ENCODE peak calls at places on chromosomes 3 and 15, in ten cellular contexts. N, E, C, J, H, F, S, R, W and Z are unnamed samples.

GRCh38 chr3:30453364-30454039 is 152.9 kb upstream of the TGFBR2 start:
- ATAC-seq in N (no peak), E (no peak), C (no peak), J (no peak), H (peak), F (no peak), S (no peak), R (no peak), W (peak), Z (no peak)

GRCh38 chr3:128875556-128876120 is 3.8 kb upstream of the ACAD9 start:
- ATAC-seq in N (peak), E (peak), C (peak), J (no peak), H (peak), F (no peak), S (peak), R (no peak), W (no peak), Z (no peak)

GRCh38 chr3:194043516-194043915 is 92.4 kb upstream of the HES1 start:
- ATAC-seq in N (no peak), E (no peak), C (no peak), J (no peak), H (no peak), F (no peak), S (no peak), R (no peak), W (no peak), Z (no peak)

GRCh38 chr15:58520464-58520863 is 88.7 kb downstream of the LIPC start:
- ATAC-seq in N (no peak), E (no peak), C (no peak), J (no peak), H (no peak), F (no peak), S (no peak), R (no peak), W (no peak), Z (no peak)

GRCh38 chr3:152380048-152380447 is 111.3 kb downstream of the MBNL1 start:
- ATAC-seq in N (no peak), E (no peak), C (no peak), J (no peak), H (no peak), F (no peak), S (no peak), R (no peak), W (no peak), Z (no peak)

GRCh38 chr15:92277776-92278175 is 115.9 kb upstream of the ST8SIA2 start:
- ATAC-seq in N (peak), E (no peak), C (no peak), J (no peak), H (peak), F (peak), S (no peak), R (no peak), W (no peak), Z (no peak)

GRCh38 chr3:95615592-95616310 is 1198.6 kb upstream of the EPHA6 start:
- ATAC-seq in N (no peak), E (no peak), C (no peak), J (no peak), H (no peak), F (no peak), S (no peak), R (no peak), W (no peak), Z (no peak)

GRCh38 chr3:49076627-49077026 is 17.2 kb downstream of the QRICH1 start:
- ATAC-seq in N (no peak), E (no peak), C (no peak), J (no peak), H (no peak), F (no peak), S (no peak), R (no peak), W (no peak), Z (no peak)

GRCh38 chr15:38868326-38869114 is 303.9 kb upstream of the RASGRP1 start:
- ATAC-seq in N (no peak), E (no peak), C (no peak), J (peak), H (no peak), F (peak), S (no peak), R (no peak), W (no peak), Z (peak)

GRCh38 chr3:117898722-117899121 is 1135.9 kb downstream of the IGSF11 start:
- ATAC-seq in N (peak), E (no peak), C (no peak), J (no peak), H (no peak), F (no peak), S (no peak), R (no peak), W (no peak), Z (no peak)

GRCh38 chr3:24390169-24390821 is 104.4 kb downstream of the THRB start:
- ATAC-seq in N (no peak), E (no peak), C (no peak), J (no peak), H (no peak), F (no peak), S (no peak), R (no peak), W (no peak), Z (no peak)

GRCh38 chr15:70876683-70877082 is 15.6 kb downstream of the THAP10 start:
- ATAC-seq in N (no peak), E (no peak), C (no peak), J (no peak), H (no peak), F (no peak), S (no peak), R (no peak), W (no peak), Z (no peak)

GRCh38 chr15:41780266-41780665 is 6.0 kb downstream of the MAPKBP1 start:
- ATAC-seq in N (no peak), E (no peak), C (no peak), J (no peak), H (no peak), F (peak), S (no peak), R (no peak), W (no peak), Z (no peak)

GRCh38 chr15:100516592-100517489 is 11.9 kb downstream of the CERS3 start:
- ATAC-seq in N (no peak), E (no peak), C (no peak), J (no peak), H (peak), F (no peak), S (no peak), R (no peak), W (no peak), Z (peak)

GRCh38 chr3:120028271-120029047 is 65.8 kb downstream of the GSK3B start:
- ATAC-seq in N (peak), E (no peak), C (no peak), J (no peak), H (peak), F (no peak), S (no peak), R (no peak), W (peak), Z (no peak)

GRCh38 chr3:139657936-139658335 is 19.8 kb downstream of the NMNAT3 start:
- ATAC-seq in N (no peak), E (no peak), C (no peak), J (no peak), H (no peak), F (no peak), S (no peak), R (no peak), W (no peak), Z (no peak)

GRCh38 chr15:74850398-74850797 is 7.4 kb upstream of the ULK3 start:
- ATAC-seq in N (no peak), E (no peak), C (no peak), J (no peak), H (no peak), F (no peak), S (no peak), R (no peak), W (no peak), Z (no peak)

GRCh38 chr3:50551293-50552057 is 16.1 kb downstream of the C3orf18 start:
- ATAC-seq in N (no peak), E (no peak), C (peak), J (no peak), H (no peak), F (no peak), S (no peak), R (no peak), W (no peak), Z (no peak)

GRCh38 chr15:95616306-95616705 is 714.2 kb upstream of the NR2F2 start:
- ATAC-seq in N (no peak), E (no peak), C (no peak), J (no peak), H (no peak), F (no peak), S (no peak), R (no peak), W (no peak), Z (no peak)

GRCh38 chr3:53863127-53863526 is 16.8 kb downstream of the IL17RB start:
- ATAC-seq in N (no peak), E (no peak), C (no peak), J (no peak), H (no peak), F (no peak), S (no peak), R (no peak), W (no peak), Z (no peak)

GRCh38 chr3:17928502-17929145 is 186.2 kb upstream of the TBC1D5 start:
- ATAC-seq in N (no peak), E (no peak), C (no peak), J (no peak), H (no peak), F (no peak), S (no peak), R (no peak), W (no peak), Z (no peak)

GRCh38 chr15:31151301-31152233 is 50.0 kb upstream of the TRPM1 start:
- ATAC-seq in N (no peak), E (no peak), C (no peak), J (no peak), H (no peak), F (peak), S (no peak), R (no peak), W (no peak), Z (no peak)

GRCh38 chr3:107664614-107665013 is 141.9 kb downstream of the BBX start:
- ATAC-seq in N (no peak), E (no peak), C (no peak), J (no peak), H (no peak), F (no peak), S (no peak), R (no peak), W (no peak), Z (no peak)